ENCODE peak calls at places on chromosomes 5 and 9, in nine cellular contexts. N, V, P, Q, L, I, F, K and Y are unnamed samples.

GRCh38 chr9:79583957-79584654 is 12.3 kb downstream of the TLE4 start:
- DNase-seq in K (no peak), Q (no peak), N (no peak), V (peak; percentile 61), P (no peak), F (no peak), L (no peak), I (no peak), Y (no peak)

GRCh38 chr9:35962126-35962906 is 4.4 kb upstream of the OR2S2 start:
- DNase-seq in L (no peak), F (peak; percentile 30), K (no peak), N (no peak), P (no peak), Q (peak; percentile 59), V (no peak), I (peak; percentile 49), Y (peak; percentile 41)

GRCh38 chr5:110034076-110034475 is 344.3 kb downstream of the MAN2A1 start:
- DNase-seq in F (no peak), N (no peak), V (no peak), I (no peak), L (no peak), P (no peak), Q (no peak), K (no peak), Y (no peak)

GRCh38 chr5:151233576-151234202 is 9.8 kb upstream of the CCDC69 start:
- DNase-seq in V (no peak), L (no peak), N (peak; percentile 90), P (no peak), Q (no peak), I (no peak), K (no peak), F (no peak), Y (no peak)

GRCh38 chr5:400282-401215 is 42.4 kb upstream of the EXOC3 start:
- DNase-seq in Q (no peak), K (no peak), L (no peak), I (no peak), P (no peak), F (no peak), N (no peak), V (no peak), Y (peak; percentile 76)

GRCh38 chr9:5714501-5715401 is 85.8 kb downstream of the RIC1 start:
- DNase-seq in N (peak; percentile 26), P (no peak), V (no peak), L (no peak), F (peak; percentile 80), I (no peak), Q (peak; percentile 77), K (peak; percentile 22), Y (peak; percentile 1)

GRCh38 chr5:179553875-179554274 is 3.5 kb downstream of the RUFY1 start:
- DNase-seq in P (no peak), I (no peak), K (no peak), Q (peak; percentile 85), N (no peak), L (no peak), V (no peak), F (peak; percentile 39), Y (no peak)

GRCh38 chr5:143101740-143102386 is 301.6 kb downstream of the NR3C1 start:
- DNase-seq in L (no peak), K (no peak), I (no peak), V (peak; percentile 26), N (no peak), F (no peak), P (no peak), Q (no peak), Y (no peak)

GRCh38 chr5:55985181-55985580 is 9.6 kb downstream of the IL6ST start:
- DNase-seq in F (no peak), I (no peak), V (peak; percentile 47), P (no peak), N (no peak), Q (no peak), L (no peak), K (no peak), Y (no peak)

GRCh38 chr9:91458905-91459304 is 35.3 kb upstream of the NFIL3 start:
- DNase-seq in F (no peak), I (no peak), K (no peak), N (no peak), L (no peak), P (no peak), Q (no peak), V (no peak), Y (no peak)

GRCh38 chr9:131500939-131501541 is 1.7 kb upstream of the POMT1 start:
- DNase-seq in V (peak; percentile 58), F (peak; percentile 18), K (no peak), I (peak; percentile 32), L (no peak), Q (peak; percentile 30), P (no peak), N (no peak), Y (no peak)

GRCh38 chr9:87577746-87578145 is 80.1 kb downstream of the DAPK1 start:
- DNase-seq in K (no peak), N (no peak), Q (no peak), F (no peak), I (no peak), L (no peak), P (no peak), V (no peak), Y (no peak)

GRCh38 chr5:171937351-171937750 is 69.1 kb downstream of the FBXW11 start:
- DNase-seq in K (no peak), P (no peak), V (no peak), F (no peak), N (no peak), L (no peak), Q (no peak), I (no peak), Y (no peak)

GRCh38 chr5:147773587-147773986 is 8.9 kb downstream of the JAKMIP2 start:
- DNase-seq in F (no peak), K (no peak), V (no peak), P (no peak), I (no peak), Q (no peak), N (no peak), L (no peak), Y (no peak)

GRCh38 chr9:21681641-21682040 is 120.8 kb upstream of the MTAP start:
- DNase-seq in V (no peak), P (no peak), L (no peak), F (peak; percentile 74), N (no peak), K (no peak), Q (peak; percentile 47), I (no peak), Y (no peak)

GRCh38 chr9:110691002-110691549 is 22.5 kb downstream of the MUSK start:
- DNase-seq in F (no peak), Q (no peak), I (no peak), K (no peak), P (no peak), L (no peak), V (no peak), N (no peak), Y (no peak)

GRCh38 chr5:14821721-14822120 is 49.9 kb downstream of the ANKH start:
- DNase-seq in L (no peak), P (no peak), K (no peak), N (no peak), Q (no peak), I (no peak), V (no peak), F (no peak), Y (no peak)

GRCh38 chr9:18442629-18443491 is 31.1 kb upstream of the ADAMTSL1 start:
- DNase-seq in L (peak; percentile 22), N (peak; percentile 70), P (peak; percentile 45), I (peak; percentile 71), F (peak; percentile 78), Q (peak; percentile 36), V (peak; percentile 73), K (peak; percentile 55), Y (peak; percentile 14)

GRCh38 chr9:120531683-120532300 is 48.2 kb downstream of the CDK5RAP2 start:
- DNase-seq in I (no peak), F (no peak), L (no peak), P (no peak), N (peak; percentile 27), V (no peak), Q (peak; percentile 12), K (no peak), Y (peak; percentile 39)

GRCh38 chr5:88245241-88245892 is 23.3 kb downstream of the TMEM161B start:
- DNase-seq in V (no peak), I (no peak), K (no peak), P (no peak), Q (no peak), L (no peak), N (no peak), F (no peak), Y (no peak)

GRCh38 chr9:113536483-113537226 is 73.1 kb downstream of the RGS3 start:
- DNase-seq in K (no peak), P (no peak), F (no peak), V (no peak), I (no peak), N (no peak), L (no peak), Q (no peak), Y (no peak)

GRCh38 chr9:133738039-133738805 is at the start of gene SARDH:
- DNase-seq in N (peak; percentile 24), L (peak; percentile 24), P (no peak), I (no peak), V (peak; percentile 32), F (no peak), K (no peak), Q (peak; percentile 59), Y (peak; percentile 37)

GRCh38 chr9:134422301-134422700 is 96.0 kb downstream of the RXRA start:
- DNase-seq in L (no peak), Q (peak; percentile 77), N (no peak), F (peak; percentile 23), K (no peak), I (no peak), V (no peak), P (no peak), Y (no peak)

GRCh38 chr5:122585111-122585415 is 189.8 kb upstream of the SNX2 start:
- DNase-seq in L (no peak), Q (no peak), N (no peak), V (no peak), P (no peak), I (no peak), F (no peak), K (no peak), Y (no peak)

GRCh38 chr5:60960591-60960990 is 15.6 kb downstream of the NDUFAF2 start:
- DNase-seq in I (no peak), P (no peak), V (peak; percentile 30), Q (no peak), L (no peak), N (peak; percentile 31), F (peak; percentile 5), K (no peak), Y (no peak)